ENCODE peak calls at places on chromosomes 7 and 10, in nine cellular contexts. K is upper lobe of left lung, A is ovary, S is NCI-H1092 treated with DMSO at 0.1 percent for 48 hours, L is GM10248, J is IMR-90, X is cardiac muscle cell, N is lung microvascular endothelial cell, Y is amniotic stem cell. P is an unnamed sample.

GRCh38 chr7:96887426-96887825 is 117.9 kb upstream of the DLX6 start:
- DNase-seq in K (no peak), A (no peak), S (no peak), L (no peak), J (no peak), X (no peak), N (no peak), Y (no peak), P (no peak)

GRCh38 chr10:3095373-3096139 is 28.2 kb downstream of the PFKP start:
- DNase-seq in K (no peak), A (peak), S (no peak), L (no peak), J (peak), X (peak), N (peak), Y (peak), P (peak)

GRCh38 chr10:124903119-124903518 is 38.8 kb upstream of the ZRANB1 start:
- DNase-seq in K (no peak), A (peak), S (peak), L (no peak), J (no peak), X (no peak), N (no peak), Y (no peak), P (no peak)

GRCh38 chr7:134372858-134373257 is 56.1 kb upstream of the SLC35B4 start:
- DNase-seq in K (no peak), A (no peak), S (no peak), L (no peak), J (no peak), X (no peak), N (no peak), Y (no peak), P (no peak)

GRCh38 chr10:72025400-72025799 is 61.2 kb downstream of the CHST3 start:
- DNase-seq in K (no peak), A (no peak), S (no peak), L (no peak), J (no peak), X (no peak), N (no peak), Y (no peak), P (no peak)

GRCh38 chr10:74991435-74991834 is 120.0 kb upstream of the SAMD8 start:
- DNase-seq in K (no peak), A (no peak), S (no peak), L (no peak), J (no peak), X (peak), N (no peak), Y (no peak), P (no peak)

GRCh38 chr10:61812052-61812721 is 89.3 kb upstream of the ARID5B start:
- DNase-seq in K (no peak), A (no peak), S (no peak), L (peak), J (no peak), X (no peak), N (no peak), Y (no peak), P (no peak)

GRCh38 chr7:50791921-50792341 is 9.2 kb upstream of the GRB10 start:
- DNase-seq in K (no peak), A (peak), S (no peak), L (no peak), J (peak), X (peak), N (peak), Y (no peak), P (peak)

GRCh38 chr10:18325410-18325809 is 185.2 kb downstream of the CACNB2 start:
- DNase-seq in K (no peak), A (no peak), S (no peak), L (no peak), J (no peak), X (no peak), N (no peak), Y (no peak), P (no peak)

GRCh38 chr10:104253576-104254410 is 899 bp upstream of the GSTO1 start:
- DNase-seq in K (no peak), A (no peak), S (no peak), L (no peak), J (peak), X (no peak), N (no peak), Y (no peak), P (no peak)

GRCh38 chr7:106621393-106622132 is 39.4 kb downstream of the CCDC71L start:
- DNase-seq in K (no peak), A (no peak), S (no peak), L (no peak), J (no peak), X (no peak), N (no peak), Y (no peak), P (no peak)

GRCh38 chr7:81161459-81162075 is 242.7 kb upstream of the SEMA3C start:
- DNase-seq in K (no peak), A (no peak), S (no peak), L (no peak), J (peak), X (peak), N (no peak), Y (peak), P (no peak)

GRCh38 chr7:153193144-153193595 is 433.6 kb downstream of the ACTR3B start:
- DNase-seq in K (peak), A (no peak), S (peak), L (peak), J (no peak), X (no peak), N (no peak), Y (no peak), P (no peak)

GRCh38 chr7:48421357-48421756 is 250.1 kb downstream of the ABCA13 start:
- DNase-seq in K (no peak), A (no peak), S (no peak), L (no peak), J (peak), X (no peak), N (no peak), Y (no peak), P (no peak)

GRCh38 chr10:99328579-99329237 is 448 bp upstream of the CNNM1 start:
- DNase-seq in K (no peak), A (peak), S (no peak), L (no peak), J (peak), X (no peak), N (no peak), Y (no peak), P (no peak)

GRCh38 chr10:80489371-80490112 is 35.4 kb downstream of the TSPAN14 start:
- DNase-seq in K (no peak), A (no peak), S (no peak), L (no peak), J (no peak), X (no peak), N (no peak), Y (no peak), P (no peak)

GRCh38 chr7:85705076-85705475 is 518.2 kb upstream of the SEMA3D start:
- DNase-seq in K (no peak), A (no peak), S (no peak), L (no peak), J (no peak), X (no peak), N (no peak), Y (no peak), P (no peak)

GRCh38 chr10:77341055-77341454 is 296.6 kb downstream of the KCNMA1 start:
- DNase-seq in K (no peak), A (no peak), S (no peak), L (no peak), J (no peak), X (peak), N (no peak), Y (no peak), P (no peak)

GRCh38 chr10:123808873-123809272 is 82.7 kb downstream of the CPXM2 start:
- DNase-seq in K (no peak), A (no peak), S (no peak), L (no peak), J (no peak), X (peak), N (peak), Y (peak), P (peak)

GRCh38 chr10:100204370-100204769 is 18.5 kb upstream of the ERLIN1 start:
- DNase-seq in K (no peak), A (no peak), S (no peak), L (no peak), J (no peak), X (no peak), N (no peak), Y (no peak), P (no peak)

GRCh38 chr7:135758531-135758932 is 9.9 kb upstream of the FAM180A start:
- DNase-seq in K (no peak), A (no peak), S (no peak), L (no peak), J (peak), X (peak), N (no peak), Y (no peak), P (peak)

GRCh38 chr7:101804087-101804631 is 13.3 kb upstream of the CUX1 start:
- DNase-seq in K (no peak), A (no peak), S (no peak), L (no peak), J (no peak), X (no peak), N (no peak), Y (no peak), P (no peak)

GRCh38 chr10:329361-330099 is 194.3 kb downstream of the ZMYND11 start:
- DNase-seq in K (no peak), A (peak), S (peak), L (no peak), J (peak), X (peak), N (peak), Y (peak), P (peak)

GRCh38 chr7:95209778-95210177 is 114.6 kb downstream of the PON1 start:
- DNase-seq in K (no peak), A (no peak), S (no peak), L (no peak), J (no peak), X (no peak), N (no peak), Y (no peak), P (no peak)

GRCh38 chr10:43220971-43221418 is 45.9 kb downstream of the RASGEF1A start:
- DNase-seq in K (no peak), A (no peak), S (no peak), L (no peak), J (no peak), X (no peak), N (no peak), Y (no peak), P (no peak)

GRCh38 chr7:29326872-29327271 is 132.3 kb downstream of the CHN2 start:
- DNase-seq in K (no peak), A (no peak), S (no peak), L (no peak), J (no peak), X (no peak), N (no peak), Y (no peak), P (no peak)

GRCh38 chr7:155489862-155490696 is 32.1 kb downstream of the EN2 start:
- DNase-seq in K (peak), A (no peak), S (no peak), L (peak), J (no peak), X (peak), N (no peak), Y (no peak), P (no peak)

GRCh38 chr7:92149736-92150239 is 15.5 kb upstream of the CYP51A1 start:
- DNase-seq in K (no peak), A (no peak), S (no peak), L (no peak), J (no peak), X (no peak), N (no peak), Y (no peak), P (no peak)

GRCh38 chr7:55439627-55440026 is 74.5 kb downstream of the LANCL2 start:
- DNase-seq in K (no peak), A (no peak), S (peak), L (no peak), J (peak), X (no peak), N (no peak), Y (no peak), P (no peak)

GRCh38 chr7:86833360-86833759 is 189.7 kb downstream of the GRM3 start:
- DNase-seq in K (no peak), A (no peak), S (peak), L (no peak), J (no peak), X (no peak), N (no peak), Y (no peak), P (no peak)

GRCh38 chr7:125878235-125878928 is 948.8 kb upstream of the POT1 start:
- DNase-seq in K (no peak), A (no peak), S (no peak), L (peak), J (no peak), X (no peak), N (no peak), Y (no peak), P (no peak)

GRCh38 chr7:39085590-39086049 is 107.9 kb downstream of the POU6F2 start:
- DNase-seq in K (no peak), A (no peak), S (peak), L (no peak), J (no peak), X (peak), N (no peak), Y (no peak), P (no peak)

GRCh38 chr7:43584200-43584586 is 1.3 kb downstream of the STK17A start:
- DNase-seq in K (no peak), A (peak), S (no peak), L (no peak), J (peak), X (peak), N (peak), Y (peak), P (peak)